ENCODE peak calls at places on chromosomes 3 and 15, in five cellular contexts. One of them, this sample, is unnamed. For H3K4me1, the result is how much of the 10 kb centered on the place peaks cover.

GRCh38 chr3:125151437-125151806 is 61.1 kb downstream of the SLC12A8 start:
- DNase-seq in mucosa of descending colon: no peak
- DNase-seq in CD8-positive, alpha-beta memory T cell: no peak
- DNase-seq in heart right ventricle: no peak
- DNase-seq in upper lobe of right lung: no peak
- DNase-seq in this sample: no peak

GRCh38 chr15:67048281-67049279 is 16.8 kb upstream of the SMAD3 start:
- DNase-seq in mucosa of descending colon: peak
- DNase-seq in CD8-positive, alpha-beta memory T cell: no peak
- DNase-seq in upper lobe of right lung: peak
- DNase-seq in heart right ventricle: no peak
- DNase-seq in this sample: peak

GRCh38 chr3:185549651-185550111 is 2.7 kb downstream of the LIPH start:
- DNase-seq in heart right ventricle: no peak
- DNase-seq in mucosa of descending colon: no peak
- DNase-seq in CD8-positive, alpha-beta memory T cell: no peak
- DNase-seq in upper lobe of right lung: no peak
- DNase-seq in this sample: no peak

GRCh38 chr15:31458591-31458990 is 132.0 kb downstream of the KLF13 start:
- DNase-seq in CD8-positive, alpha-beta memory T cell: no peak
- DNase-seq in mucosa of descending colon: no peak
- DNase-seq in upper lobe of right lung: peak
- DNase-seq in heart right ventricle: no peak
- DNase-seq in this sample: no peak

GRCh38 chr3:46122046-46122445 is 86.1 kb downstream of the CCR1 start:
- DNase-seq in CD8-positive, alpha-beta memory T cell: no peak
- DNase-seq in upper lobe of right lung: no peak
- DNase-seq in heart right ventricle: no peak
- DNase-seq in mucosa of descending colon: no peak
- DNase-seq in this sample: no peak

GRCh38 chr3:10234526-10235230 is 13.6 kb upstream of the TATDN2 start:
- DNase-seq in mucosa of descending colon: no peak
- DNase-seq in upper lobe of right lung: no peak
- DNase-seq in heart right ventricle: no peak
- DNase-seq in CD8-positive, alpha-beta memory T cell: no peak
- DNase-seq in this sample: no peak

GRCh38 chr15:72099155-72099554 is 18.8 kb downstream of the MYO9A start:
- DNase-seq in heart right ventricle: no peak
- DNase-seq in CD8-positive, alpha-beta memory T cell: no peak
- DNase-seq in upper lobe of right lung: no peak
- DNase-seq in mucosa of descending colon: no peak
- DNase-seq in this sample: no peak

GRCh38 chr3:189833996-189834395 is 202.8 kb downstream of the TP63 start:
- DNase-seq in mucosa of descending colon: no peak
- DNase-seq in CD8-positive, alpha-beta memory T cell: no peak
- DNase-seq in heart right ventricle: no peak
- DNase-seq in upper lobe of right lung: no peak
- DNase-seq in this sample: no peak

GRCh38 chr3:37442397-37442796 is 268.0 kb upstream of the LRRFIP2 start:
- DNase-seq in mucosa of descending colon: no peak
- DNase-seq in upper lobe of right lung: no peak
- DNase-seq in CD8-positive, alpha-beta memory T cell: no peak
- DNase-seq in heart right ventricle: no peak
- DNase-seq in this sample: no peak

GRCh38 chr3:9986230-9986725 is 363 bp downstream of the EMC3 start:
- DNase-seq in heart right ventricle: no peak
- DNase-seq in CD8-positive, alpha-beta memory T cell: no peak
- DNase-seq in upper lobe of right lung: no peak
- DNase-seq in mucosa of descending colon: no peak
- DNase-seq in this sample: no peak

GRCh38 chr3:163043074-163043473 is 1546.5 kb downstream of the OTOL1 start:
- DNase-seq in heart right ventricle: no peak
- DNase-seq in mucosa of descending colon: no peak
- DNase-seq in CD8-positive, alpha-beta memory T cell: no peak
- DNase-seq in upper lobe of right lung: no peak
- DNase-seq in this sample: no peak

GRCh38 chr3:10563396-10563795 is 58.0 kb upstream of the ATP2B2 start:
- DNase-seq in upper lobe of right lung: peak
- DNase-seq in mucosa of descending colon: no peak
- DNase-seq in heart right ventricle: no peak
- DNase-seq in CD8-positive, alpha-beta memory T cell: no peak
- DNase-seq in this sample: no peak

GRCh38 chr3:182258538-182259177 is 534.6 kb upstream of the ATP11B start:
- DNase-seq in mucosa of descending colon: no peak
- DNase-seq in upper lobe of right lung: no peak
- DNase-seq in heart right ventricle: no peak
- DNase-seq in CD8-positive, alpha-beta memory T cell: no peak
- DNase-seq in this sample: no peak

GRCh38 chr3:47791193-47791855 is 9.6 kb upstream of the SMARCC1 start:
- DNase-seq in upper lobe of right lung: no peak
- DNase-seq in mucosa of descending colon: no peak
- DNase-seq in heart right ventricle: no peak
- DNase-seq in CD8-positive, alpha-beta memory T cell: no peak
- DNase-seq in this sample: no peak

GRCh38 chr3:27244374-27244773 is 124.8 kb downstream of the NEK10 start:
- DNase-seq in heart right ventricle: no peak
- DNase-seq in upper lobe of right lung: no peak
- DNase-seq in mucosa of descending colon: no peak
- DNase-seq in CD8-positive, alpha-beta memory T cell: no peak
- DNase-seq in this sample: no peak

GRCh38 chr3:149473314-149473990 is 1.0 kb upstream of the TM4SF4 start:
- DNase-seq in heart right ventricle: no peak
- DNase-seq in upper lobe of right lung: no peak
- DNase-seq in CD8-positive, alpha-beta memory T cell: no peak
- DNase-seq in mucosa of descending colon: no peak
- DNase-seq in this sample: peak

GRCh38 chr15:74212494-74212893 is 9.9 kb upstream of the STRA6 start:
- DNase-seq in upper lobe of right lung: no peak
- DNase-seq in heart right ventricle: no peak
- DNase-seq in CD8-positive, alpha-beta memory T cell: no peak
- DNase-seq in mucosa of descending colon: no peak
- DNase-seq in this sample: no peak

GRCh38 chr15:95350908-95351307 is 979.6 kb upstream of the NR2F2 start:
- DNase-seq in heart right ventricle: no peak
- DNase-seq in upper lobe of right lung: no peak
- DNase-seq in CD8-positive, alpha-beta memory T cell: no peak
- DNase-seq in mucosa of descending colon: no peak
- DNase-seq in this sample: no peak

GRCh38 chr3:156620901-156621300 is 53.5 kb upstream of the TIPARP start:
- DNase-seq in mucosa of descending colon: no peak
- DNase-seq in CD8-positive, alpha-beta memory T cell: no peak
- DNase-seq in heart right ventricle: no peak
- DNase-seq in upper lobe of right lung: no peak
- DNase-seq in this sample: no peak

GRCh38 chr3:72891053-72891855 is 3.4 kb downstream of the GXYLT2 start:
- DNase-seq in CD8-positive, alpha-beta memory T cell: no peak
- DNase-seq in mucosa of descending colon: no peak
- DNase-seq in heart right ventricle: peak
- DNase-seq in upper lobe of right lung: no peak
- DNase-seq in this sample: peak

GRCh38 chr3:15967577-15967976 is 169.8 kb upstream of the ANKRD28 start:
- DNase-seq in CD8-positive, alpha-beta memory T cell: no peak
- DNase-seq in upper lobe of right lung: no peak
- DNase-seq in mucosa of descending colon: no peak
- DNase-seq in heart right ventricle: no peak
- DNase-seq in this sample: no peak

GRCh38 chr3:134471521-134472193 is 14.1 kb downstream of the ANAPC13 start:
- DNase-seq in CD8-positive, alpha-beta memory T cell: no peak
- DNase-seq in heart right ventricle: no peak
- DNase-seq in upper lobe of right lung: no peak
- DNase-seq in mucosa of descending colon: no peak
- DNase-seq in this sample: no peak

GRCh38 chr3:52671676-52672075 is 14.0 kb downstream of the PBRM1 start:
- DNase-seq in CD8-positive, alpha-beta memory T cell: no peak
- DNase-seq in heart right ventricle: no peak
- DNase-seq in mucosa of descending colon: no peak
- DNase-seq in upper lobe of right lung: no peak
- DNase-seq in this sample: no peak

GRCh38 chr3:190188197-190188596 is 67.5 kb upstream of the P3H2 start:
- DNase-seq in CD8-positive, alpha-beta memory T cell: no peak
- DNase-seq in mucosa of descending colon: no peak
- DNase-seq in upper lobe of right lung: no peak
- DNase-seq in heart right ventricle: no peak
- DNase-seq in this sample: no peak

GRCh38 chr15:44782516-44782915 is 46.2 kb downstream of the TRIM69 start:
- DNase-seq in heart right ventricle: no peak
- DNase-seq in mucosa of descending colon: no peak
- DNase-seq in upper lobe of right lung: no peak
- DNase-seq in CD8-positive, alpha-beta memory T cell: no peak
- DNase-seq in this sample: no peak

GRCh38 chr3:46280105-46280797 is 38.0 kb downstream of the CCR3 start:
- DNase-seq in mucosa of descending colon: no peak
- DNase-seq in upper lobe of right lung: no peak
- DNase-seq in heart right ventricle: no peak
- DNase-seq in CD8-positive, alpha-beta memory T cell: peak
- DNase-seq in this sample: no peak

GRCh38 chr3:122392868-122393844 is 9.2 kb downstream of the FAM162A start:
- DNase-seq in upper lobe of right lung: no peak
- DNase-seq in heart right ventricle: no peak
- DNase-seq in mucosa of descending colon: no peak
- DNase-seq in CD8-positive, alpha-beta memory T cell: peak
- DNase-seq in this sample: no peak

GRCh38 chr3:129502641-129503386 is 25.6 kb upstream of the RHO start:
- DNase-seq in mucosa of descending colon: no peak
- DNase-seq in heart right ventricle: peak
- DNase-seq in upper lobe of right lung: no peak
- DNase-seq in CD8-positive, alpha-beta memory T cell: no peak
- DNase-seq in this sample: no peak

GRCh38 chr15:63104727-63105126 is 16.9 kb upstream of the LACTB start:
- DNase-seq in heart right ventricle: no peak
- DNase-seq in CD8-positive, alpha-beta memory T cell: no peak
- DNase-seq in upper lobe of right lung: no peak
- DNase-seq in mucosa of descending colon: no peak
- DNase-seq in this sample: no peak

GRCh38 chr15:50884583-50884982 is 23.9 kb upstream of the AP4E1 start:
- DNase-seq in upper lobe of right lung: no peak
- DNase-seq in CD8-positive, alpha-beta memory T cell: no peak
- DNase-seq in heart right ventricle: no peak
- DNase-seq in mucosa of descending colon: no peak
- DNase-seq in this sample: no peak

GRCh38 chr3:152650177-152650576 is 184.8 kb upstream of the P2RY1 start:
- DNase-seq in mucosa of descending colon: no peak
- DNase-seq in CD8-positive, alpha-beta memory T cell: no peak
- DNase-seq in upper lobe of right lung: no peak
- DNase-seq in heart right ventricle: no peak
- DNase-seq in this sample: no peak

GRCh38 chr3:78274475-78275065 is 1234.7 kb downstream of the ROBO2 start:
- DNase-seq in mucosa of descending colon: no peak
- DNase-seq in upper lobe of right lung: no peak
- DNase-seq in CD8-positive, alpha-beta memory T cell: no peak
- DNase-seq in heart right ventricle: no peak
- DNase-seq in this sample: no peak
- H3K4me1 ChIP-seq in mucosa of descending colon: under half
- H3K4me1 ChIP-seq in upper lobe of right lung: under half
- H3K4me1 ChIP-seq in CD8-positive, alpha-beta memory T cell: under half
- H3K4me1 ChIP-seq in heart right ventricle: under half
- H3K4me1 ChIP-seq in this sample: under half

DNA sequence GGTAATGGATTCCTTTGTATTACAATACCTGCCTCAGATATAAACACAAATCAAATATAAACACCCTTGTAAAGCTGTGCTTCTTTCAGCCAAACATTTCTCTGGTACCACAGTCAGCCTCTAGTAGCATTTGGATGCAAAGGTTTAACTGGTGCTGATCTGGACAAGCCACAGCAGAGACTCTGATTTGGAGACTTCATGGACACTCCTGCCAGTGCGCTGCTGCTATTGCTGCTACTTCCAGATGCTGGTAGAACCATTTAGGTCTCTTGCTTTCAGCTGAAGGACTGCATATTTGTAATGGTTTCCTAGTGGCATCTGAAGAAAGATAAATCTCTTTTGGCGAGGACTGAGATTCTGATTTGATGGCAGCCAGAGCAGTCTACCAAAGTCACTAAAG is 36.9 kb downstream of the NCK1 start:
- DNase-seq in CD8-positive, alpha-beta memory T cell: no peak
- DNase-seq in mucosa of descending colon: no peak
- DNase-seq in upper lobe of right lung: no peak
- DNase-seq in heart right ventricle: no peak
- DNase-seq in this sample: no peak
- H3K4me1 ChIP-seq in CD8-positive, alpha-beta memory T cell: under half
- H3K4me1 ChIP-seq in mucosa of descending colon: under half
- H3K4me1 ChIP-seq in upper lobe of right lung: under half
- H3K4me1 ChIP-seq in heart right ventricle: half or more
- H3K4me1 ChIP-seq in this sample: under half

DNA sequence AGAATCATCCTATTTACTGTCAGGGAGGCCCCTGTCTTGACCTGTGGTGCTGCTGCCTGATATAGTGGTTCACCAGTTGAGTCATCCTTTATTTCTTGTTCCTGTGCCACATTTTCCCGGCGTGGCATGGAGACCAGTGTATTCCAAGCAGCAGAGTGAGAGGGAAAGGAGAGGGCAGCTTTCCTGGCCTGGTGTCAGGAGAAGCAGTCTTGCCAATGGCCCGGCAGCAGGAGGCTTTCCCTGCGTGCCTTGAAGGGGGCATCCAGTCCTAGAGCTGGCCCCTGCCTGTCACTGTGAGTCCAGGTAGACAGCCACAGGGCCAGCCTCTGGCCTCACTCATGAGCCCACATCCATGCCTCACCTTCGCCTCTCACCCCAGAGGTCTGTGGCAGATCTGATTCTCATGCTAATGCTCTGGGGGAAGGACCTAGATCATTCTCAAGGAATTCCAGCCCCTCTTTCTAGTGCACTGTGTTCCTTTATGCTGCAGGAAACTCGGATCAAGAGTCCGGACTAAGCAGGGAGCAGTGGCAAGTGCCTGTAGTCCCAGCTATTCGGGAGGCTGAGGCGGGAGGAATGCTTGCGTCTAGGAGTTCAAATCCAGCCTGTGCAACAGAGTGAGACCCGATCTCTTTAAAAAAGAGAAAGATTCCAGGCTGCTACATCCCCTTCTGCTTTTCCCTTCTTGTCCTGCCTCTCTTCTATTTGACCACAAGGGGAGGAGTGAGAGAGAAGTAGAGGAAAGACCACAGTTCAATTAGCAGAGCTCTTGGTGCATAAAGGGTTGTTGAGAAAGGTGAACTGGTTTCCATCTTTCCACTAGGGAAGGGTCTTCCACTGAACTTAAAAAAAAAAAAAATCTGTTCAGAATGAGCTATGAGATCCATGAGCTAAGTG is 66.8 kb upstream of the HACD2 start:
- DNase-seq in CD8-positive, alpha-beta memory T cell: no peak
- DNase-seq in upper lobe of right lung: no peak
- DNase-seq in mucosa of descending colon: no peak
- DNase-seq in heart right ventricle: no peak
- DNase-seq in this sample: no peak
- H3K4me1 ChIP-seq in CD8-positive, alpha-beta memory T cell: under half
- H3K4me1 ChIP-seq in upper lobe of right lung: under half
- H3K4me1 ChIP-seq in mucosa of descending colon: under half
- H3K4me1 ChIP-seq in heart right ventricle: under half
- H3K4me1 ChIP-seq in this sample: under half

DNA sequence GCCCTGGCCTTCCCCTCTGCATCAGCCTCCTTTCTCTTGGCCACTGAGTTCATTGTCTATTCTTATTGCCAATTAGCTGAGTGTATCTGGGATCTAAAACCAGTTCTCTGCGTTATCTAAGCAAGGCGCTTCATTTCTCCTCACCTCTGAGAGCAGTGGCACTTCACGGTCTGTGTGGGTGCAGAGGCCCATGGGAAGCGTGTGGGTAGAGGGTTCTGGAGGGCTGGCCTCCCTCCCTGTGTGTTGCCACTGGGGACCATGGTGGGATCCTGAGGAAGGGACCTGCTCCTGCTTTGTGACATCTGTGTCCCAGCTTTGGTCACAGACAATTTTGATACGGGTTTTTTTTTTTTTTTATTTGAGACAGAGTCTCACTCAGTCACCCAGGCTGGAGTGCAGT is 32.7 kb downstream of the EDEM1 start:
- DNase-seq in upper lobe of right lung: no peak
- DNase-seq in heart right ventricle: no peak
- DNase-seq in mucosa of descending colon: no peak
- DNase-seq in CD8-positive, alpha-beta memory T cell: no peak
- DNase-seq in this sample: no peak
- H3K4me1 ChIP-seq in upper lobe of right lung: under half
- H3K4me1 ChIP-seq in heart right ventricle: under half
- H3K4me1 ChIP-seq in mucosa of descending colon: under half
- H3K4me1 ChIP-seq in CD8-positive, alpha-beta memory T cell: under half
- H3K4me1 ChIP-seq in this sample: under half